ENCODE peak calls at places on chromosomes 3 and 15, in four cellular contexts. V is ovary, W is GM20000, H is kidney. I is an unnamed sample.

GRCh38 chr15:88450125-88450798 is 16.9 kb downstream of the MRPL46 start:
- DNase-seq in W (peak; percentile 69), V (no peak), H (no peak), I (no peak)

GRCh38 chr3:150825192-150825915 is 62.4 kb upstream of the SIAH2 start:
- DNase-seq in H (no peak), W (no peak), V (no peak), I (no peak)

GRCh38 chr3:33884701-33885100 is 86.3 kb downstream of the PDCD6IP start:
- DNase-seq in H (no peak), V (no peak), W (no peak), I (no peak)

GRCh38 chr15:60384052-60384451 is 13.7 kb downstream of the ANXA2 start:
- DNase-seq in H (no peak), V (no peak), W (no peak), I (no peak)

GRCh38 chr3:176561826-176562225 is 635.5 kb downstream of the TBL1XR1 start:
- DNase-seq in W (no peak), H (peak; percentile 32), V (no peak), I (no peak)

GRCh38 chr3:124800511-124801374 is 70.5 kb downstream of the UMPS start:
- DNase-seq in H (no peak), W (no peak), V (peak; percentile 74), I (no peak)

GRCh38 chr3:58884457-58884856 is 165.4 kb downstream of the CFAP20DC start:
- DNase-seq in W (no peak), H (no peak), V (no peak), I (no peak)

GRCh38 chr15:77030042-77030927 is 35.4 kb downstream of the PSTPIP1 start:
- DNase-seq in W (peak; percentile 19), V (no peak), H (peak; percentile 67), I (no peak)

GRCh38 chr15:40249477-40250303 is 10.8 kb downstream of the PAK6 start:
- DNase-seq in H (peak; percentile 59), W (no peak), V (no peak), I (no peak)

GRCh38 chr3:108159865-108160264 is 62.4 kb downstream of the IFT57 start:
- DNase-seq in H (no peak), W (no peak), V (no peak), I (no peak)

GRCh38 chr15:88814393-88814792 is 11.2 kb downstream of the ACAN start:
- DNase-seq in W (no peak), V (no peak), H (no peak), I (no peak)

GRCh38 chr3:69364354-69364753 is 21.5 kb downstream of the FRMD4B start:
- DNase-seq in H (no peak), V (no peak), W (no peak), I (peak; percentile 16)

GRCh38 chr3:77296527-77296926 is 256.6 kb downstream of the ROBO2 start:
- DNase-seq in W (no peak), V (no peak), H (no peak), I (no peak)

GRCh38 chr3:185823280-185824044 is 1.4 kb downstream of the IGF2BP2 start:
- DNase-seq in H (peak; percentile 81), W (peak; percentile 70), V (peak; percentile 58), I (no peak)

GRCh38 chr3:141740349-141740748 is 2.3 kb downstream of the RNF7 start:
- DNase-seq in W (no peak), V (no peak), H (no peak), I (no peak)

GRCh38 chr3:13452490-13453335 is 27.4 kb upstream of the HDAC11 start:
- DNase-seq in V (no peak), H (no peak), W (peak; percentile 53), I (no peak)

GRCh38 chr3:64300790-64301423 is 75.6 kb upstream of the PRICKLE2 start:
- DNase-seq in W (no peak), H (no peak), V (no peak), I (peak; percentile 73)

GRCh38 chr3:129352045-129352444 is 73.4 kb downstream of the HMCES start:
- DNase-seq in V (no peak), W (no peak), H (no peak), I (no peak)
- TF ChIP-seq CTCF in V (no peak), W (no peak), H (no peak), I (no peak)

DNA sequence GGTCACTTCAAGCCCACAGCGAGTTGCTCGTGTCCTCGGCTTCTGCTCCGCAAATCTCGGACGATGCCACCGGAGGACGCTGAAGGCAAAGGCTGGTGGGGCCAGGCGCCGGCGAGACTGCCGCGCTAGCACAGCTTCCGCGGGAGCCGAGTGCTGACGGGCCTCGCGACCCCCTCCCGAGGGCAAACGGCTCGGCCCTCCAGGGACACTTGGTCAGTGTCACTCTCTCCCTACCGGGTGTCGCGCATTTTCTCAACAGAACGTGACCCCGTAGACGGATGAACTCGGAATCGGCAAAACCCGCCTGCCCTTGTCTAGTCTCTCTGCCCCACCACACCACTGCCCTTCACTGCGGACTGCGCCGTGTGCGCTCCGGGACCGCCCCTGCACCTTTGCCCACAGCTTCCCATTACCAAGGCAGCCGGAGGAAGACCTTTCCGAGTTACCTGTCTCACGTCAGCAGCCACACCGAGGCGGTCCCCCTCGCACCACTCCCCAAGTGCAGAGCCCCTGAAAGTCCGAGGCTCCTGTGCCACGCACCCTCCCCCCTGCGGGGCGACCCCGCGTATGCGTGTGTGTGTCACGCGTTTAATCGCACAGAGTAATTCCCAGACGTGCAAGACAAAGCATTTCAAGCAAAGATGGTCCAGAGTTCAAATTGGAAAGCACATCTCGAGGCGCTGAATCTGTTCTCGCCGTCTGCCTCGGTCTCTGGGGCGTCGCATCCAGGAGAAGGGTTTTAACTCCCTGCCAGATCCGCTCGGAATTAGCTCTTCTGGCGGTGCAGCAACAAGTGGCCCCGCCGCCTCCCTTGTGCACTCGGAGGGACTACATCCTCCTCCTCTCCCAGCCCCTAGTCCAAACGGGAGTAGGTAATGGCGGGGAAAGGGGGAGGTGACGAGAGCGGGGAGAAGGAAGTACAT is 245.0 kb upstream of the TOPAZ1 start:
- DNase-seq in H (no peak), V (no peak), W (peak; percentile 72), I (no peak)
- TF ChIP-seq CTCF in H (peak; percentile 35), V (no peak), W (peak; percentile 42), I (peak; percentile 52)

GRCh38 chr3:117193390-117193789 is 483.8 kb downstream of the TUSC7 start:
- DNase-seq in W (no peak), H (no peak), V (no peak), I (no peak)
- TF ChIP-seq CTCF in W (no peak), H (no peak), V (no peak), I (peak; percentile 54)

GRCh38 chr3:139633511-139633910 is 44.3 kb downstream of the NMNAT3 start:
- DNase-seq in H (no peak), W (no peak), V (no peak), I (no peak)

GRCh38 chr3:139634236-139634635 is 43.5 kb downstream of the NMNAT3 start:
- DNase-seq in W (no peak), V (no peak), H (no peak), I (no peak)

GRCh38 chr3:139630532-139630931 is 47.2 kb downstream of the NMNAT3 start:
- DNase-seq in H (no peak), W (no peak), V (no peak), I (no peak)

GRCh38 chr3:139627759-139628158 is 50.0 kb downstream of the NMNAT3 start:
- DNase-seq in H (no peak), V (no peak), W (no peak), I (no peak)

GRCh38 chr3:139629033-139629432 is 48.7 kb downstream of the NMNAT3 start:
- DNase-seq in V (no peak), H (no peak), W (peak; percentile 24), I (no peak)
- TF ChIP-seq CTCF in V (no peak), H (no peak), W (no peak), I (peak; percentile 31)

GRCh38 chr3:100709840-100710235 is 544 bp downstream of the TFG start:
- DNase-seq in W (peak; percentile 24), H (peak; percentile 87), V (peak; percentile 67), I (no peak)
- TF ChIP-seq CTCF in W (no peak), H (no peak), V (no peak), I (peak; percentile 4)

GRCh38 chr15:63118854-63119253 is 2.8 kb upstream of the LACTB start:
- DNase-seq in W (no peak), V (no peak), H (no peak), I (no peak)

GRCh38 chr15:63121382-63122001 is at the start of gene LACTB:
- DNase-seq in H (peak; percentile 96), V (peak; percentile 86), W (peak; percentile 91), I (no peak)

GRCh38 chr15:63124506-63124905 is 2.8 kb downstream of the LACTB start:
- DNase-seq in V (no peak), W (no peak), H (no peak), I (no peak)

GRCh38 chr15:63126726-63127125 is 5.1 kb downstream of the LACTB start:
- DNase-seq in H (no peak), V (no peak), W (no peak), I (no peak)

GRCh38 chr15:63122002-63122893 is 587 bp downstream of the LACTB start:
- DNase-seq in W (peak; percentile 95), H (peak; percentile 95), V (peak; percentile 87), I (no peak)
- TF ChIP-seq CTCF in W (no peak), H (peak; percentile 11), V (peak; percentile 6), I (peak; percentile 36)

DNA sequence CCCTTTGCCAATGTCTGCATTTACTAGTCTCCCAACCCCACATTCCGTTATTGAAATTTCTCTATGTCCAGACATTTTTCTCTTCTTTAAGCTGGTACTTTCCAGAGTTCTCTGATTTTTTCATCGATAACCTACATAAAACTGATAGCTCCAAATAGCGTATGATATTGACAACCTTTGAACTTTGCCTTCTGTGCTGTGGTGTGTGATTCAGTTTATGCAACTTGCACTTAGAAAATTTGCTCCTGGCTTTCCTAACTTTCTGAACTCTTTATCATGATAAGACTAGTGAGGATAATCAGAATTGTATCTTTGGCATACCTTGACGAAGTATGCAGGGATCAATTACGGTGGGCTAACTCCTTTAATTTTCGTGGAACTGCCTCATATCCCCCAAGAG is 1261.3 kb downstream of the SI start:
- DNase-seq in H (no peak), W (no peak), V (no peak), I (no peak)
- TF ChIP-seq CTCF in H (no peak), W (no peak), V (no peak), I (no peak)

DNA sequence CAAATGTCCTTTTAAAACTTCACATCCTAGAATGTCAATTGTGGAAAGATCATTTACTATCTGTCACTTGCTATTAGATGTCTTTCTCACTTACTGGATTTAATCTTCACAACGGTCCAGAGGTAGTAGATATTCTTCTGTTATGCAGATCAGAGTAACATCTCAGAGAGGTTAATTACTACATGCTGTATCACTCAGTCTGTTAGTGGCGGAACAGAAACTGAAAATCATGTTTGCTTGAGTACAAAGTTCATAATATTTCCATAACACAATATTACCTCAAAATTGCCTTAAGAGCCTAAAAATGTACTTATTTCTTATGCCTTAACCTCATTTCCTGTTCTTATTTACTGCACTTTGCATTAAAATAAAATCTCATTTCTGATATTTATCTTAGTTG is 28.6 kb upstream of the GPR149 start:
- DNase-seq in W (no peak), H (no peak), V (no peak), I (no peak)
- TF ChIP-seq CTCF in W (no peak), H (no peak), V (no peak), I (no peak)

DNA sequence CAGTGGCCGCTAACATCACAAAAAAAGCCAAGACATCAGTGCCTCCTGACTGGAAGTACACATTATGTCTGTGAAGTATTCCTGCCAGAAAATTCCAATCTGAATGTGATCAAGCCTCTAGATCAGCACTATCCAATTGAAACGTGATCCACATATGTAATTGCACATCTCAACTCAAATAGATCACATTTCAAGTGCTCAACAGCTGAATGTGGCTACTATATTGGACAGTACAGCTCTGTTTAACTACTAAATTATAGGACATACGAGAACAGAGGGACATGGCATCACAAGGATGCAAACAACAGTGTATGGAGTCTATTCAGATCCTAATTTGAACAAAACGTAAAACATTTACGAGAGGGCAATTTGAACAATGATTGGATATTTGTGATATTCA is 542 bp upstream of the UBAP1L start:
- DNase-seq in H (no peak), W (no peak), V (no peak), I (no peak)
- TF ChIP-seq CTCF in H (no peak), W (no peak), V (no peak), I (no peak)

I was measured in BJ.